ENCODE peak calls at places on chromosomes 7 and 10, in five cellular contexts. One of them, this sample, is unnamed.

GRCh38 chr10:77875730-77876129 is 50.8 kb downstream of the DLG5 start:
- DNase-seq in adrenal gland: peak; percentile 60
- DNase-seq in fibroblast of lung: no peak
- DNase-seq in PC-9: no peak
- DNase-seq in CD4-positive, CD25-positive, alpha-beta regulatory T cell: no peak
- DNase-seq in this sample: no peak

GRCh38 chr10:116627386-116627933 is 6.7 kb downstream of the PNLIPRP2 start:
- DNase-seq in adrenal gland: peak; percentile 40
- DNase-seq in fibroblast of lung: no peak
- DNase-seq in PC-9: no peak
- DNase-seq in CD4-positive, CD25-positive, alpha-beta regulatory T cell: no peak
- DNase-seq in this sample: no peak

GRCh38 chr7:149720372-149721083 is 52.9 kb downstream of the ZNF467 start:
- DNase-seq in adrenal gland: peak; percentile 67
- DNase-seq in fibroblast of lung: no peak
- DNase-seq in PC-9: no peak
- DNase-seq in CD4-positive, CD25-positive, alpha-beta regulatory T cell: no peak
- DNase-seq in this sample: no peak

GRCh38 chr7:116499168-116500070 is at the start of gene CAV2:
- DNase-seq in adrenal gland: peak; percentile 54
- DNase-seq in fibroblast of lung: peak; percentile 54
- DNase-seq in PC-9: peak; percentile 88
- DNase-seq in CD4-positive, CD25-positive, alpha-beta regulatory T cell: no peak
- DNase-seq in this sample: no peak

GRCh38 chr10:110828525-110828924 is 43.2 kb upstream of the PDCD4 start:
- DNase-seq in adrenal gland: no peak
- DNase-seq in fibroblast of lung: no peak
- DNase-seq in PC-9: no peak
- DNase-seq in CD4-positive, CD25-positive, alpha-beta regulatory T cell: no peak
- DNase-seq in this sample: no peak

GRCh38 chr7:56046728-56047445 is 4.4 kb downstream of the PSPH start:
- DNase-seq in adrenal gland: peak; percentile 34
- DNase-seq in fibroblast of lung: peak; percentile 79
- DNase-seq in PC-9: no peak
- DNase-seq in CD4-positive, CD25-positive, alpha-beta regulatory T cell: no peak
- DNase-seq in this sample: no peak

GRCh38 chr7:51428226-51428887 is 111.7 kb upstream of the COBL start:
- DNase-seq in adrenal gland: no peak
- DNase-seq in fibroblast of lung: no peak
- DNase-seq in PC-9: peak; percentile 55
- DNase-seq in CD4-positive, CD25-positive, alpha-beta regulatory T cell: no peak
- DNase-seq in this sample: no peak

GRCh38 chr10:79936625-79937255 is 12.2 kb downstream of the SFTPD start:
- DNase-seq in adrenal gland: no peak
- DNase-seq in fibroblast of lung: no peak
- DNase-seq in PC-9: no peak
- DNase-seq in CD4-positive, CD25-positive, alpha-beta regulatory T cell: no peak
- DNase-seq in this sample: no peak

GRCh38 chr10:48257407-48257961 is 17.0 kb downstream of the FRMPD2 start:
- DNase-seq in adrenal gland: no peak
- DNase-seq in fibroblast of lung: no peak
- DNase-seq in PC-9: no peak
- DNase-seq in CD4-positive, CD25-positive, alpha-beta regulatory T cell: no peak
- DNase-seq in this sample: no peak

GRCh38 chr10:70974351-70974901 is 86.1 kb upstream of the PCBD1 start:
- DNase-seq in adrenal gland: peak; percentile 4
- DNase-seq in fibroblast of lung: no peak
- DNase-seq in PC-9: no peak
- DNase-seq in CD4-positive, CD25-positive, alpha-beta regulatory T cell: no peak
- DNase-seq in this sample: no peak

GRCh38 chr10:123781324-123781900 is 110.2 kb downstream of the CPXM2 start:
- DNase-seq in adrenal gland: no peak
- DNase-seq in fibroblast of lung: no peak
- DNase-seq in PC-9: no peak
- DNase-seq in CD4-positive, CD25-positive, alpha-beta regulatory T cell: no peak
- DNase-seq in this sample: no peak

GRCh38 chr10:91076991-91077548 is 143.4 kb upstream of the PCGF5 start:
- DNase-seq in adrenal gland: no peak
- DNase-seq in fibroblast of lung: no peak
- DNase-seq in PC-9: no peak
- DNase-seq in CD4-positive, CD25-positive, alpha-beta regulatory T cell: no peak
- DNase-seq in this sample: no peak

GRCh38 chr7:153522261-153522660 is 529.9 kb upstream of the DPP6 start:
- DNase-seq in adrenal gland: no peak
- DNase-seq in fibroblast of lung: no peak
- DNase-seq in PC-9: no peak
- DNase-seq in CD4-positive, CD25-positive, alpha-beta regulatory T cell: no peak
- DNase-seq in this sample: no peak

GRCh38 chr7:98815313-98815712 is 54.5 kb downstream of the TMEM130 start:
- DNase-seq in adrenal gland: no peak
- DNase-seq in fibroblast of lung: no peak
- DNase-seq in PC-9: no peak
- DNase-seq in CD4-positive, CD25-positive, alpha-beta regulatory T cell: no peak
- DNase-seq in this sample: no peak

GRCh38 chr7:30842542-30843451 is 68.9 kb upstream of the AQP1 start:
- DNase-seq in adrenal gland: no peak
- DNase-seq in fibroblast of lung: no peak
- DNase-seq in PC-9: no peak
- DNase-seq in CD4-positive, CD25-positive, alpha-beta regulatory T cell: no peak
- DNase-seq in this sample: no peak

GRCh38 chr10:95832216-95833037 is 75.3 kb upstream of the CC2D2B start:
- DNase-seq in adrenal gland: no peak
- DNase-seq in fibroblast of lung: no peak
- DNase-seq in PC-9: no peak
- DNase-seq in CD4-positive, CD25-positive, alpha-beta regulatory T cell: peak; percentile 74
- DNase-seq in this sample: peak; percentile 17

DNA sequence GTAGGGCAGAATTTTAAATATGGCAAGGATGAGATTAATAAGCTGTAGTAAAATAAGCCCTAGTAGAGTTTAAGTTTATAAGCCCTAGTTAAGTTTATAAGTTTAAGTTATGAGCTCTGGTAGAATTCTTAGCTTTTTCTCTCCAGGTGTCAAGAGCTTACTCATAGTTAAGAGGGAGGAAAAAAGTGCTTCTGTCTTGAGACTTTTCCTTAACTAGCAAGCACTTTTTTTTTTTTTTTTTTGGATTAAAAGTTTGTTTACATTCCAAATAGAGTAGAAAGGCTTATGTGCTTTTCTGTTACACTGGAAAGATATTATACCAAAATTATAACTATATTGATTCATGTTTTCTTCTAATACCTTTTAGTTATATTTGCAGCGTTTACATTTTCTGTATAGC is 25.5 kb upstream of the MPP7 start:
- DNase-seq in adrenal gland: no peak
- DNase-seq in fibroblast of lung: peak; percentile 45
- DNase-seq in PC-9: no peak
- DNase-seq in CD4-positive, CD25-positive, alpha-beta regulatory T cell: no peak
- DNase-seq in this sample: no peak
- H3K27ac ChIP-seq in adrenal gland: no peak overlapping the region
- H3K27ac ChIP-seq in fibroblast of lung: no peak overlapping the region
- H3K27ac ChIP-seq in PC-9: no peak overlapping the region
- H3K27ac ChIP-seq in CD4-positive, CD25-positive, alpha-beta regulatory T cell: no peak overlapping the region
- H3K27ac ChIP-seq in this sample: no peak overlapping the region

GRCh38 chr7:27164381-27165088 is 802 bp downstream of the HOXA9 start:
- DNase-seq in adrenal gland: no peak
- DNase-seq in fibroblast of lung: no peak
- DNase-seq in PC-9: no peak
- DNase-seq in CD4-positive, CD25-positive, alpha-beta regulatory T cell: peak; percentile 21
- DNase-seq in this sample: no peak

GRCh38 chr7:27162548-27162848 is 2.8 kb downstream of the HOXA9 start:
- DNase-seq in adrenal gland: no peak
- DNase-seq in fibroblast of lung: no peak
- DNase-seq in PC-9: no peak
- DNase-seq in CD4-positive, CD25-positive, alpha-beta regulatory T cell: no peak
- DNase-seq in this sample: no peak

GRCh38 chr7:27163776-27164380 is 1.5 kb downstream of the HOXA9 start:
- DNase-seq in adrenal gland: no peak
- DNase-seq in fibroblast of lung: no peak
- DNase-seq in PC-9: no peak
- DNase-seq in CD4-positive, CD25-positive, alpha-beta regulatory T cell: no peak
- DNase-seq in this sample: no peak

GRCh38 chr7:27161721-27162547 is 3.4 kb downstream of the HOXA9 start:
- DNase-seq in adrenal gland: no peak
- DNase-seq in fibroblast of lung: no peak
- DNase-seq in PC-9: no peak
- DNase-seq in CD4-positive, CD25-positive, alpha-beta regulatory T cell: no peak
- DNase-seq in this sample: no peak

GRCh38 chr7:27162930-27163775 is 2.2 kb downstream of the HOXA9 start:
- DNase-seq in adrenal gland: no peak
- DNase-seq in fibroblast of lung: no peak
- DNase-seq in PC-9: no peak
- DNase-seq in CD4-positive, CD25-positive, alpha-beta regulatory T cell: no peak
- DNase-seq in this sample: no peak
- H3K4me3 ChIP-seq in adrenal gland: no peak overlapping the region
- H3K4me3 ChIP-seq in fibroblast of lung: no peak overlapping the region
- H3K4me3 ChIP-seq in PC-9: no peak overlapping the region
- H3K4me3 ChIP-seq in CD4-positive, CD25-positive, alpha-beta regulatory T cell: no peak overlapping the region
- H3K4me3 ChIP-seq in this sample: no peak overlapping the region

DNA sequence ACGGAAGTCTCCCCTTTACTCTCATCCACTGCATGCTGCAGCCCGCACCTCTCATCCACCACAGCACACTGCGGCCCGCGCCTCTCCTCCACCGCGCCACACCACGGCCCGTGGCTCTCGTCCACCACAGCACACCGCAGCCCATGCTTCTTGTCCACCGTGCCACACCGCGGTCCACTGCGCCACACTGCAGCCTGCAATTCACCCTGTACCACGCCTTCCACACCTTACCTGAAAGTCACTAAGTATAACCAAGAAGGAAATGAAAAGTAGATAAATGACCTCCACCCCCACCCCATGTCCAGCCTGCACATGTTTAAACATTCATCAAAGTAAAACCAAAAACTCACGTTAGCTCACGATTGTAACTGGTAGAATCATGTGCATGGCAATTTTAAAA is 176.1 kb downstream of the DIP2C start:
- DNase-seq in adrenal gland: no peak
- DNase-seq in fibroblast of lung: no peak
- DNase-seq in PC-9: no peak
- DNase-seq in CD4-positive, CD25-positive, alpha-beta regulatory T cell: no peak
- DNase-seq in this sample: peak; percentile 65
- H3K27ac ChIP-seq in adrenal gland: no peak overlapping the region
- H3K27ac ChIP-seq in fibroblast of lung: no peak overlapping the region
- H3K27ac ChIP-seq in PC-9: no peak overlapping the region
- H3K27ac ChIP-seq in CD4-positive, CD25-positive, alpha-beta regulatory T cell: no peak overlapping the region
- H3K27ac ChIP-seq in this sample: peak overlapping the region; percentile 100

GRCh38 chr10:38043516-38043915 is 33.0 kb downstream of the ZNF33A start:
- DNase-seq in adrenal gland: no peak
- DNase-seq in fibroblast of lung: no peak
- DNase-seq in PC-9: no peak
- DNase-seq in CD4-positive, CD25-positive, alpha-beta regulatory T cell: no peak
- DNase-seq in this sample: no peak

GRCh38 chr10:38038932-38039245 is 28.4 kb downstream of the ZNF33A start:
- DNase-seq in adrenal gland: no peak
- DNase-seq in fibroblast of lung: no peak
- DNase-seq in PC-9: no peak
- DNase-seq in CD4-positive, CD25-positive, alpha-beta regulatory T cell: no peak
- DNase-seq in this sample: no peak

GRCh38 chr10:38032881-38033280 is 22.4 kb downstream of the ZNF33A start:
- DNase-seq in adrenal gland: peak; percentile 46
- DNase-seq in fibroblast of lung: peak; percentile 23
- DNase-seq in PC-9: no peak
- DNase-seq in CD4-positive, CD25-positive, alpha-beta regulatory T cell: no peak
- DNase-seq in this sample: no peak

DNA sequence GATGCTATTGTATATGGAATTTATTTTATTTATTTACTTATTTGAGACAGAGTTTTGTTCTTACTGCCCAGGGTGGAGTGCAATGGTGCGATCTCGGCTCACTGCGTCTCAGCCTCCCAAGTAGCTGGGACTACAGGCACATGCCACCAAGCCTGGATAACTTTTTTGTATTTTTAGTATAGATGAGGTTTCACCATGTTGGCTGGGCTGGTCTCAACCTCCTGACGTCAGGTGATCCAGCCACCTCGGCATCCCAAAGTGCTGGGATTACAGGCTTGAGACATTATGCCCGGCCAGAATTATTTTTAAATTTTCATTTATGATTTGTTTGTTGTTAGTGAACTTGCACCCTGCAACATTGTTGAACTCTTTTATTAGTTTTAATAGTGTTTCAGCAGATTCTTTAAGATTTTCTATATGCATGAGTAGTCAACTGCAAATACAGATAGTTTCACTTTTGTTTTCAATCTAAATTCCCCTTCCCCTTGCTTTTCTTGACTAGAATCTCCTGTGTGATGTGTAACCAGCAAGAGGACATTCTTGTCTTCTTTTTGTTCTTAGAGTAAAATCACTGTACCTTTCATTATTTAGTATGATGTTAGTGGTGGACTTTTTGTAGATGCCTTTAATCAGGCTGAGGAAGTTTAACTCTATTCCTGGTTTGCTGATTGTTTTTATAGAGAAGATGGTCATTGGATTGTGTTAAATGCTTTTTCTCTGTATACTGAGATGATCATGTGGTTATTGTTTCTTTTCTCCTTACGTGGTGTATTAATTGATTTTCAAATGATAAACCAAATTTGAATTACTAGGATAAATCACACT is 27.8 kb downstream of the ZNF33A start:
- DNase-seq in adrenal gland: no peak
- DNase-seq in fibroblast of lung: peak; percentile 11
- DNase-seq in PC-9: no peak
- DNase-seq in CD4-positive, CD25-positive, alpha-beta regulatory T cell: no peak
- DNase-seq in this sample: peak; percentile 48
- H3K4me3 ChIP-seq in adrenal gland: no peak overlapping the region
- H3K4me3 ChIP-seq in fibroblast of lung: no peak overlapping the region
- H3K4me3 ChIP-seq in PC-9: no peak overlapping the region
- H3K4me3 ChIP-seq in CD4-positive, CD25-positive, alpha-beta regulatory T cell: peak overlapping the region; percentile 77
- H3K4me3 ChIP-seq in this sample: peak overlapping the region; percentile 55

GRCh38 chr10:21363087-21363752 is 162.3 kb downstream of the SKIDA1 start:
- DNase-seq in adrenal gland: peak; percentile 56
- DNase-seq in fibroblast of lung: no peak
- DNase-seq in PC-9: peak; percentile 61
- DNase-seq in CD4-positive, CD25-positive, alpha-beta regulatory T cell: no peak
- DNase-seq in this sample: no peak
- H3K27ac ChIP-seq in adrenal gland: peak overlapping the region; percentile 39
- H3K27ac ChIP-seq in fibroblast of lung: no peak overlapping the region
- H3K27ac ChIP-seq in PC-9: peak overlapping the region; percentile 100
- H3K27ac ChIP-seq in CD4-positive, CD25-positive, alpha-beta regulatory T cell: no peak overlapping the region
- H3K27ac ChIP-seq in this sample: no peak overlapping the region

GRCh38 chr10:44966129-44966815 is 6.7 kb downstream of the RASSF4 start:
- DNase-seq in adrenal gland: no peak
- DNase-seq in fibroblast of lung: no peak
- DNase-seq in PC-9: no peak
- DNase-seq in CD4-positive, CD25-positive, alpha-beta regulatory T cell: no peak
- DNase-seq in this sample: no peak
- H3K4me3 ChIP-seq in adrenal gland: no peak overlapping the region
- H3K4me3 ChIP-seq in fibroblast of lung: no peak overlapping the region
- H3K4me3 ChIP-seq in PC-9: no peak overlapping the region
- H3K4me3 ChIP-seq in CD4-positive, CD25-positive, alpha-beta regulatory T cell: no peak overlapping the region
- H3K4me3 ChIP-seq in this sample: peak overlapping the region; percentile 24

DNA sequence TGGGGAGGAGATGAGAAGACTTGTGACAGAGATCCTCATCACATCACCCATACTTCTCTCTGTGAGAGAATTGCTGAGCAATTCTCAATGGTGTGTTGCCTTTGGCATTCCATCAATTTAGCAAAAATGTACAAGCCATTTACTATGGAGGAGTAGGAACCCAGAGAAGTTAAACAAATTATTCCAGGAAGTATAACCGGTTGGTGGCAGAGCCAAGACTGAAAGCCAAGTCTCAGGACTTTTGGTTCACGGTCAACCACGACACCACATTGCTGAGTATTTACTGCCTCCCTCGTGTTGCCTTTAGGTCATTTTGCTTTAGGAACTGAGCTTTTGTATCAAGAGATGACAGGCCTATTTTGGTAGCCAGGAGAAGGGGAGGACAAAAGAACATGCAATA is 88.0 kb upstream of the ELMO1 start:
- DNase-seq in adrenal gland: no peak
- DNase-seq in fibroblast of lung: no peak
- DNase-seq in PC-9: no peak
- DNase-seq in CD4-positive, CD25-positive, alpha-beta regulatory T cell: no peak
- DNase-seq in this sample: no peak
- H3K27ac ChIP-seq in adrenal gland: peak overlapping the region; percentile 1
- H3K27ac ChIP-seq in fibroblast of lung: no peak overlapping the region
- H3K27ac ChIP-seq in PC-9: no peak overlapping the region
- H3K27ac ChIP-seq in CD4-positive, CD25-positive, alpha-beta regulatory T cell: no peak overlapping the region
- H3K27ac ChIP-seq in this sample: no peak overlapping the region